ENCODE peak calls at places on chromosome 7, in seven cellular contexts. W, S, Y, J, Z, D and H are unnamed samples. For H3K4me1, the result is how much of the 10 kb centered on the place peaks cover.

GRCh38 chr7:151754142-151754590 is 122.7 kb downstream of the PRKAG2 start:
- DNase-seq in W (peak), S (peak), Z (peak), J (peak), Y (peak), D (peak), H (peak)

GRCh38 chr7:93938293-93938692 is 16.8 kb downstream of the GNG11 start:
- DNase-seq in D (no peak), J (no peak), S (no peak), Z (no peak), W (no peak), Y (no peak), H (no peak)

GRCh38 chr7:156532016-156532602 is 108.5 kb upstream of the RNF32 start:
- DNase-seq in W (no peak), Z (no peak), D (no peak), S (no peak), Y (no peak), J (no peak), H (no peak)

GRCh38 chr7:54712777-54713176 is 46.2 kb downstream of the SEC61G start:
- DNase-seq in Z (no peak), J (no peak), D (no peak), Y (no peak), W (no peak), S (no peak), H (no peak)

GRCh38 chr7:11436773-11437524 is 395.0 kb downstream of the THSD7A start:
- DNase-seq in D (no peak), Y (no peak), W (no peak), Z (no peak), J (no peak), S (no peak), H (no peak)

GRCh38 chr7:44912775-44913347 is 27.5 kb upstream of the PURB start:
- DNase-seq in W (peak), Y (no peak), D (no peak), S (peak), J (no peak), Z (no peak), H (peak)

GRCh38 chr7:106812027-106812643 is 52.9 kb upstream of the PIK3CG start:
- DNase-seq in Z (no peak), S (no peak), J (no peak), Y (no peak), D (no peak), W (no peak), H (no peak)

GRCh38 chr7:17347426-17347825 is 49.0 kb downstream of the AHR start:
- DNase-seq in Y (no peak), S (no peak), D (no peak), W (no peak), Z (no peak), J (no peak), H (no peak)

GRCh38 chr7:104252409-104253134 is 44.8 kb upstream of the ORC5 start:
- DNase-seq in Y (no peak), S (peak), D (no peak), Z (no peak), W (peak), J (peak), H (peak)

GRCh38 chr7:415646-416525 is 103.8 kb downstream of the PDGFA start:
- DNase-seq in Z (no peak), J (no peak), W (peak), Y (no peak), D (no peak), S (no peak), H (no peak)

GRCh38 chr7:2313450-2314208 is 612 bp downstream of the SNX8 start:
- DNase-seq in Y (no peak), J (peak), Z (no peak), S (peak), W (no peak), D (peak), H (peak)

GRCh38 chr7:73827568-73828106 is 3.2 kb upstream of the CLDN4 start:
- DNase-seq in W (peak), J (peak), D (no peak), Y (no peak), S (peak), Z (peak), H (peak)

GRCh38 chr7:7795736-7796135 is 77.3 kb upstream of the RPA3 start:
- DNase-seq in S (no peak), W (no peak), J (peak), Y (no peak), D (no peak), Z (no peak), H (no peak)

GRCh38 chr7:31962246-31962645 is 108.0 kb downstream of the PDE1C start:
- DNase-seq in W (no peak), Z (no peak), D (no peak), Y (no peak), J (no peak), S (no peak), H (no peak)

GRCh38 chr7:997404-998395 is 14.7 kb downstream of the CYP2W1 start:
- DNase-seq in Z (no peak), W (peak), S (no peak), J (no peak), Y (no peak), D (no peak), H (peak)

GRCh38 chr7:25759281-25759680 is 392.7 kb upstream of the NFE2L3 start:
- DNase-seq in W (no peak), S (no peak), Y (no peak), D (no peak), J (no peak), Z (no peak), H (no peak)

GRCh38 chr7:35536396-35536826 is 158.5 kb downstream of the HERPUD2 start:
- DNase-seq in W (no peak), Y (no peak), S (no peak), D (no peak), J (no peak), Z (no peak), H (no peak)

GRCh38 chr7:91249506-91250233 is 14.6 kb upstream of the FZD1 start:
- DNase-seq in D (no peak), J (peak), Z (no peak), W (no peak), S (peak), Y (no peak), H (no peak)

GRCh38 chr7:10475940-10476641 is 497.6 kb upstream of the PHF14 start:
- DNase-seq in W (no peak), D (no peak), Z (no peak), S (no peak), J (no peak), Y (no peak), H (no peak)

GRCh38 chr7:7969306-7970112 is 913 bp downstream of the GLCCI1 start:
- DNase-seq in Y (no peak), Z (peak), J (peak), D (peak), S (peak), W (peak), H (peak)

GRCh38 chr7:2417981-2418481 is 14.6 kb downstream of the CHST12 start:
- DNase-seq in Z (no peak), J (no peak), D (no peak), Y (no peak), S (no peak), W (no peak), H (no peak)

GRCh38 chr7:150938566-150938965 is 39.6 kb downstream of the KCNH2 start:
- DNase-seq in J (no peak), S (no peak), W (no peak), Y (no peak), Z (no peak), D (no peak), H (no peak)

GRCh38 chr7:115099906-115100305 is 178.0 kb downstream of the MDFIC start:
- DNase-seq in W (no peak), Y (no peak), S (no peak), D (peak), Z (no peak), J (peak), H (peak)

GRCh38 chr7:82578430-82578829 is 134.9 kb upstream of the CACNA2D1 start:
- DNase-seq in Z (no peak), J (no peak), S (no peak), W (no peak), Y (no peak), D (no peak), H (no peak)

GRCh38 chr7:157769016-157769869 is 432.4 kb downstream of the DNAJB6 start:
- DNase-seq in D (no peak), W (peak), Y (no peak), J (no peak), S (no peak), Z (no peak), H (peak)

GRCh38 chr7:2860627-2861133 is 16.6 kb upstream of the GNA12 start:
- DNase-seq in J (peak), W (no peak), D (no peak), Z (no peak), S (no peak), Y (no peak), H (peak)

GRCh38 chr7:69365588-69366241 is 232.6 kb upstream of the AUTS2 start:
- DNase-seq in J (no peak), S (peak), W (no peak), Z (no peak), D (no peak), Y (no peak), H (no peak)

GRCh38 chr7:124779194-124779593 is 13.6 kb upstream of the GPR37 start:
- DNase-seq in Y (no peak), D (no peak), J (no peak), S (no peak), Z (no peak), W (no peak), H (no peak)

DNA sequence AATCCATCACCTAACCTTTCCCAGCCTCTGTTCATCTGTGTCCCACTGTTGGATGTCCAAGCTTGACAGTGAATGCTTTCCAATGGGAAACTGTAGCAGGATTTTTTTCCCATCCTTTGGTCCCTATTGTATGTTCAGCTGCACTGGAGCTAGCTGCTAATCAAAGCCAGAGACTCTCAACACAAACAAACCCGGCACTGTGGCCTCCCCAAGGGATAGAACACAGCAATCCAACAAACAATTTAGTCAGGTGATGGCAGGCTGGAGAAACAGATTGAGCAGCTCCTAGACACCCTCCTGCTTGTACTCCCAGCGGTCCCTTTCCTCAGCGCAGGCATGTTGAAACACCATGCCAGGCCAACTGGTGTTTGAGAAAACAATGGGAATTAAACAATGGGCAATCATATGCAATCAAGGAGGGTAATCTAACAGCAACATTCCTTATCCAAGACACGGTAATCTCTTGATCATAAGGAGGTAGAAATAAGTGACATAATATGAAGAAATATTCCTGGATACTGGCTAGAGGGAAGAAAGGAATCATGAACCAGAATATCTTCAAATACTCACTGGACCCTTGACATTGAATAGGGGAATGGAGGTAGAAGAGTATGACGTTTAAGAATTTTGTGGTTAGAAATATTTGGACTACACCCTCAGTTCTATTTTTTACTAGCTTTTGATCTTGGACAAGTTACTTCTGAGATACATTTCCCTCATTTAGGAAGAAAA is 15.0 kb downstream of the PTN start:
- DNase-seq in J (no peak), Z (no peak), Y (no peak), S (no peak), W (no peak), D (peak), H (no peak)
- H3K27ac ChIP-seq in J (no peak), Z (no peak), Y (no peak), S (no peak), W (peak), D (no peak), H (no peak)

DNA sequence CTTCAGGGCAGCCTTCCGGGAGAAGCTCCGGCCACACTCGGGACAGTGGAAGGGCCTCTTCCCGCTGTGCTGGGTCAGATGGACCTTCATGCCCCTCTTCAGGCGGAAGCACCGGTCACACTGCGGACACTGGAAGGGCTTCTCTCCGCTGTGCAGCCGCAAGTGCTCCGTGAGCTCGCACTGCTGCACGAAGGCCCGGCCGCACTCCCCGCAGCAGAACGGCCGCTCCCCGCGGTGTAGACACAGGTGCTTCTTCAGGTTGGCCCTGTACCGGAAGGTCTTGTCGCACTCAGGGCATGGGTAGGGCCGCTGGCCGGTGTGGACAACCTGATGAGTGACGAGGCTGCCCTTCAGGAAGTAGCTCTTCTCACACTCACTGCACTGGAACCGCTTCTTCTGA is 14.2 kb upstream of the ZNF786 start:
- DNase-seq in Y (no peak), J (no peak), S (no peak), Z (no peak), W (no peak), D (no peak), H (no peak)
- H3K4me1 ChIP-seq in Y (under half), J (under half), S (under half), Z (under half), W (under half), D (under half), H (under half)

DNA sequence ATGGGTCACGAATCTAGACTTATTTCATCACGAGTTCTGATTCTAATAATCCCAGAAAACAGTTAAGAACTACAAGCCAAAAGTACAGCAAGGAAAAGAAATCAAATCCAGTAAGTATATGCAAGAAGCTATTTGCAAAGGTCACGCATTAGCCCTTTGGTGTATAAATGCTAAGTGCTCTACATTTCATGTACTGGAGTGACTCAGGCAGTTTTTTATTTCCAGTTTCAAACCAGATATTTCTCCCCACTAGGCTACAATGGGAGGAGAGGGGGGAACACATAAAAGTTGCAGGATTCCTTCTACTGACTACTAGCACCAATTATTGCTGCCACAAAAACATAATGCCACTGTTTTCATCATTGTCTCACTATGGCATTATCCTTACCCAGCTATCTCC is 148.0 kb downstream of the NRCAM start:
- DNase-seq in Y (no peak), W (no peak), Z (no peak), S (no peak), J (no peak), D (no peak), H (no peak)
- H3K27ac ChIP-seq in Y (peak), W (peak), Z (no peak), S (no peak), J (no peak), D (no peak), H (no peak)

GRCh38 chr7:95881597-95881996 is 109.2 kb downstream of the DYNC1I1 start:
- DNase-seq in S (no peak), W (no peak), Y (no peak), Z (no peak), D (no peak), J (no peak), H (no peak)
- H3K4me1 ChIP-seq in S (under half), W (under half), Y (under half), Z (under half), D (under half), J (under half), H (under half)

DNA sequence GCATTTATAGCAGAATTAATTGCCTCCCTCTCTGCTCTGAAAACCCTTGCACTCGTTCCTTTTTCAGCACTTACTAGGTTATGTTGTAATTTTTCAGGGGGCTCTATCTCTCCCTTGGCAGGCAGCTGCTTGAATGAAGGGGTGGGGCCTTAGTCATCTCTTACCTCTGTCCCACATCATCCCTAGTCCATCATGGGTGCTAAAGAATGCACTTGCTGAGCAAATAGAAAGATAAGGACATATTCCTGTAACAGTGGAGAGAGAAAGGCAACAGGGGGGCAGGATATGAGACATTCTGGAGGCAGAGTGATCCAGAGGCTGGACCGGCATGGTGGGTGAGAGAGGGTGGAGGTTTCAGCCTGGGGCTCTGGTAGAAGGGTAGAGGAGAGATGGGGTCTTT is 60.0 kb downstream of the MINDY4 start:
- DNase-seq in S (no peak), J (peak), Z (no peak), W (no peak), Y (no peak), D (no peak), H (no peak)
- H3K27ac ChIP-seq in S (peak), J (no peak), Z (no peak), W (no peak), Y (no peak), D (no peak), H (no peak)

DNA sequence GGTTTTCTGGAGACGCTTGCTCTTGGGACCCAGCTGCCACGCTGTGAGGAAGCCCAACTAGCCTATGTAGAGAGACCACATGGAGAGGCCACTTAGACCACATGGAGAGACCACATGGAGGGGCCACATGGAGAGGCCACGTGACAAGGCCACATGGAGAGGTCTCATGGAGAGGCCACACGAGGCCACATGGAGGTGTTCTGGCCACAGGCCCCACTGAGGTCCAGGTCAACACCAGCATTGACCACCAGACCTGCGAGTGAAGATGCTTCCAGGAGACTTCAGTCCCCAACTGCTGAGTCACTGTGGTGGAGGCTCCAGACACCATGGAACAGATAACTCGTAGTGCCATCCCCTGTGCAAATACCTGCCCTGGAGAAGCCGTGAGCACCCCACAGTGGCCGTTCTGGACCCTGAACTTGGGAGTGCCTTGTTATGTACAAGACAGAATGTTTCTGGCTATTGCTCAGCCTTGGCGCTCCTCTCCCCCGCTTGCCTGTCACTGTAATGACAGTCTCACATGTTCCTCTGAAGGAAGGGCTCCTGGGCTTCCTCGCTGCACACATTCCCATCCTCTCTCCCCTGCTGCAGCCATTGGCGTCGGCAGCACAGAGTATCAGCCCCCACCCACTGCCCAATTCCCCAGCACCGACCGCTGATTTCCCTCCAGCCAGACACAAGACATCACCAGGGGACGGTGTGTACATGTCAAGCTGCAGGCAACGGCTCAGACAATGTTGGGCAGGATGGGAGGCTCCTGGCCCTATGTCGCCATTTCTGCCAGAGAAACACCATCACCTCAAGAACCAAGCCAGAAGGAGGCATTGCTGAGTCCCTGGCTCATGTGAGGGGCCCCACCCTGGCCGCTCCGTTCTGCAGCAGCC is 49.0 kb upstream of the TNRC18 start:
- DNase-seq in W (peak), J (no peak), Z (no peak), S (no peak), D (no peak), Y (no peak), H (no peak)
- H3K4me1 ChIP-seq in W (under half), J (under half), Z (under half), S (under half), D (under half), Y (under half), H (under half)

GRCh38 chr7:130957722-130958360 is 223.8 kb upstream of the KLF14 start:
- DNase-seq in W (no peak), D (no peak), Y (no peak), J (no peak), S (no peak), Z (no peak), H (no peak)

GRCh38 chr7:130957140-130957513 is 223.1 kb upstream of the KLF14 start:
- DNase-seq in S (peak), J (no peak), W (no peak), Z (no peak), Y (no peak), D (no peak), H (no peak)

GRCh38 chr7:130960208-130960988 is 226.4 kb upstream of the KLF14 start:
- DNase-seq in J (peak), W (no peak), Z (peak), S (no peak), Y (peak), D (peak), H (no peak)

GRCh38 chr7:130959743-130960207 is 225.8 kb upstream of the KLF14 start:
- DNase-seq in J (peak), W (peak), Y (no peak), Z (no peak), D (peak), S (no peak), H (peak)

GRCh38 chr7:130958846-130959245 is 224.8 kb upstream of the KLF14 start:
- DNase-seq in W (no peak), Z (no peak), Y (no peak), S (no peak), J (no peak), D (no peak), H (no peak)
- H3K27ac ChIP-seq in W (no peak), Z (no peak), Y (peak), S (peak), J (no peak), D (peak), H (no peak)

GRCh38 chr7:47485640-47486435 is 96.1 kb downstream of the TNS3 start:
- DNase-seq in S (peak), J (peak), Z (peak), Y (no peak), W (no peak), D (no peak), H (no peak)

GRCh38 chr7:47489624-47490023 is 92.3 kb downstream of the TNS3 start:
- DNase-seq in J (no peak), S (no peak), Y (no peak), W (no peak), Z (no peak), D (no peak), H (no peak)

GRCh38 chr7:47488969-47489342 is 93.0 kb downstream of the TNS3 start:
- DNase-seq in Y (no peak), W (peak), D (no peak), S (no peak), Z (no peak), J (no peak), H (peak)

GRCh38 chr7:47490501-47491265 is 91.2 kb downstream of the TNS3 start:
- DNase-seq in J (no peak), Z (no peak), D (no peak), S (no peak), Y (no peak), W (no peak), H (no peak)

GRCh38 chr7:47488205-47488968 is 93.5 kb downstream of the TNS3 start:
- DNase-seq in S (no peak), Z (no peak), J (no peak), Y (no peak), D (peak), W (peak), H (peak)
- H3K4me1 ChIP-seq in S (under half), Z (under half), J (under half), Y (under half), D (under half), W (under half), H (under half)